ENCODE peak calls at places on chromosomes 1 and 21, in four cellular contexts. One of them, this sample, is unnamed.

GRCh38 chr21:44423941-44424607 is 31.2 kb upstream of the LRRC3 start:
- DNase-seq in SHP77: no peak
- DNase-seq in stimulated activated CD4-positive, alpha-beta T cell treated with anti-CD3 and anti-CD28 coated beads, TNF-alpha, amount 100 ng/mL, for 4 hours: no peak
- DNase-seq in fibroblast of mammary gland: no peak
- DNase-seq in this sample: no peak

GRCh38 chr1:4825841-4826450 is 171.5 kb downstream of the AJAP1 start:
- DNase-seq in fibroblast of mammary gland: no peak
- DNase-seq in SHP77: no peak
- DNase-seq in stimulated activated CD4-positive, alpha-beta T cell treated with anti-CD3 and anti-CD28 coated beads, TNF-alpha, amount 100 ng/mL, for 4 hours: no peak
- DNase-seq in this sample: peak

GRCh38 chr1:165930961-165931360 is 103.5 kb downstream of the UCK2 start:
- DNase-seq in stimulated activated CD4-positive, alpha-beta T cell treated with anti-CD3 and anti-CD28 coated beads, TNF-alpha, amount 100 ng/mL, for 4 hours: no peak
- DNase-seq in SHP77: no peak
- DNase-seq in fibroblast of mammary gland: no peak
- DNase-seq in this sample: no peak

GRCh38 chr1:199357591-199357990 is 669.9 kb upstream of the NR5A2 start:
- DNase-seq in SHP77: no peak
- DNase-seq in stimulated activated CD4-positive, alpha-beta T cell treated with anti-CD3 and anti-CD28 coated beads, TNF-alpha, amount 100 ng/mL, for 4 hours: no peak
- DNase-seq in fibroblast of mammary gland: no peak
- DNase-seq in this sample: no peak

GRCh38 chr1:21630571-21631338 is 38.4 kb downstream of the RAP1GAP start:
- DNase-seq in SHP77: no peak
- DNase-seq in stimulated activated CD4-positive, alpha-beta T cell treated with anti-CD3 and anti-CD28 coated beads, TNF-alpha, amount 100 ng/mL, for 4 hours: no peak
- DNase-seq in fibroblast of mammary gland: no peak
- DNase-seq in this sample: no peak

GRCh38 chr1:187003353-187003752 is 174.6 kb downstream of the PLA2G4A start:
- DNase-seq in fibroblast of mammary gland: no peak
- DNase-seq in stimulated activated CD4-positive, alpha-beta T cell treated with anti-CD3 and anti-CD28 coated beads, TNF-alpha, amount 100 ng/mL, for 4 hours: no peak
- DNase-seq in SHP77: no peak
- DNase-seq in this sample: no peak

GRCh38 chr1:20787775-20788488 is 825 bp upstream of the HP1BP3 start:
- DNase-seq in fibroblast of mammary gland: peak
- DNase-seq in SHP77: peak
- DNase-seq in stimulated activated CD4-positive, alpha-beta T cell treated with anti-CD3 and anti-CD28 coated beads, TNF-alpha, amount 100 ng/mL, for 4 hours: no peak
- DNase-seq in this sample: peak

GRCh38 chr1:99681583-99681982 is 35.7 kb downstream of the PALMD start:
- DNase-seq in fibroblast of mammary gland: peak
- DNase-seq in SHP77: no peak
- DNase-seq in stimulated activated CD4-positive, alpha-beta T cell treated with anti-CD3 and anti-CD28 coated beads, TNF-alpha, amount 100 ng/mL, for 4 hours: no peak
- DNase-seq in this sample: peak

GRCh38 chr1:235067396-235068154 is 61.1 kb downstream of the TOMM20 start:
- DNase-seq in SHP77: peak
- DNase-seq in fibroblast of mammary gland: peak
- DNase-seq in stimulated activated CD4-positive, alpha-beta T cell treated with anti-CD3 and anti-CD28 coated beads, TNF-alpha, amount 100 ng/mL, for 4 hours: no peak
- DNase-seq in this sample: peak

This sample was measured in RPMI7951.